ENCODE peak calls at places on chromosomes 5 and 9, in ten cellular contexts. T, M, N, X, E, G, Y, R, F and C are unnamed samples. For H3K9me3 and H3K4me1, the result is how much of the 10 kb centered on the place peaks cover.

GRCh38 chr9:135122316-135122715 is 34.8 kb downstream of the OLFM1 start:
- DNase-seq in T (no peak), M (no peak), N (no peak), X (no peak), E (no peak), G (no peak), Y (no peak), R (no peak), F (no peak), C (no peak)

GRCh38 chr9:752201-752600 is 89.3 kb upstream of the DMRT1 start:
- DNase-seq in T (no peak), M (no peak), N (no peak), X (no peak), E (peak), G (no peak), Y (no peak), R (no peak), F (no peak), C (no peak)

GRCh38 chr9:83934569-83935275 is 13.5 kb upstream of the KIF27 start:
- DNase-seq in T (no peak), M (no peak), N (no peak), X (no peak), E (peak), G (no peak), Y (no peak), R (no peak), F (no peak), C (no peak)

GRCh38 chr5:135229679-135230132 is 169.3 kb downstream of the MACROH2A1 start:
- DNase-seq in T (no peak), M (no peak), N (no peak), X (no peak), E (no peak), G (peak), Y (no peak), R (no peak), F (no peak), C (no peak)

GRCh38 chr9:98369066-98369425 is 113.6 kb upstream of the TBC1D2 start:
- DNase-seq in T (no peak), M (no peak), N (no peak), X (no peak), E (no peak), G (no peak), Y (no peak), R (no peak), F (no peak), C (no peak)

GRCh38 chr9:124285903-124286291 is 28.1 kb downstream of the NEK6 start:
- DNase-seq in T (peak), M (peak), N (peak), X (peak), E (peak), G (no peak), Y (no peak), R (peak), F (no peak), C (peak)

GRCh38 chr5:139022528-139022927 is 147.4 kb upstream of the LRRTM2 start:
- DNase-seq in T (no peak), M (no peak), N (peak), X (no peak), E (no peak), G (no peak), Y (no peak), R (no peak), F (no peak), C (no peak)

GRCh38 chr9:134214766-134215394 is 50.5 kb upstream of the RNU6ATAC start:
- DNase-seq in T (peak), M (peak), N (no peak), X (peak), E (no peak), G (peak), Y (no peak), R (no peak), F (no peak), C (no peak)

GRCh38 chr5:83925952-83926351 is 205.3 kb upstream of the HAPLN1 start:
- DNase-seq in T (no peak), M (no peak), N (no peak), X (no peak), E (peak), G (no peak), Y (no peak), R (no peak), F (no peak), C (no peak)

GRCh38 chr5:132396589-132397001 is 27.1 kb downstream of the SLC22A5 start:
- DNase-seq in T (no peak), M (no peak), N (peak), X (no peak), E (no peak), G (no peak), Y (no peak), R (no peak), F (no peak), C (no peak)

GRCh38 chr9:135336722-135337490 is 142.7 kb upstream of the PPP1R26 start:
- DNase-seq in T (no peak), M (no peak), N (no peak), X (no peak), E (no peak), G (no peak), Y (no peak), R (no peak), F (no peak), C (no peak)

GRCh38 chr5:143245929-143246561 is 157.4 kb downstream of the NR3C1 start:
- DNase-seq in T (no peak), M (no peak), N (no peak), X (no peak), E (peak), G (peak), Y (peak), R (no peak), F (peak), C (no peak)

GRCh38 chr9:23438299-23438907 is 387.6 kb downstream of the ELAVL2 start:
- DNase-seq in T (no peak), M (no peak), N (no peak), X (no peak), E (no peak), G (peak), Y (no peak), R (no peak), F (no peak), C (no peak)

GRCh38 chr9:18786936-18787658 is 245.9 kb downstream of the SAXO1 start:
- DNase-seq in T (no peak), M (no peak), N (no peak), X (no peak), E (peak), G (no peak), Y (no peak), R (no peak), F (no peak), C (no peak)

GRCh38 chr9:86732514-86732913 is 214.8 kb downstream of the GAS1 start:
- DNase-seq in T (no peak), M (no peak), N (peak), X (no peak), E (peak), G (no peak), Y (no peak), R (peak), F (no peak), C (peak)

GRCh38 chr9:119844431-119844830 is 475.2 kb upstream of the BRINP1 start:
- DNase-seq in T (no peak), M (no peak), N (no peak), X (no peak), E (no peak), G (no peak), Y (no peak), R (no peak), F (no peak), C (no peak)

GRCh38 chr9:95729066-95729465 is 146.4 kb upstream of the ERCC6L2 start:
- DNase-seq in T (no peak), M (no peak), N (no peak), X (no peak), E (no peak), G (no peak), Y (no peak), R (no peak), F (no peak), C (no peak)

GRCh38 chr5:168972650-168973241 is 328.2 kb downstream of the SLIT3 start:
- DNase-seq in T (no peak), M (no peak), N (no peak), X (peak), E (no peak), G (no peak), Y (no peak), R (no peak), F (no peak), C (no peak)

GRCh38 chr9:130590305-130590704 is 10.9 kb downstream of the FUBP3 start:
- DNase-seq in T (no peak), M (no peak), N (no peak), X (peak), E (no peak), G (peak), Y (no peak), R (no peak), F (no peak), C (no peak)

GRCh38 chr5:130502702-130503101 is 598.4 kb downstream of the CHSY3 start:
- DNase-seq in T (no peak), M (no peak), N (no peak), X (no peak), E (no peak), G (no peak), Y (no peak), R (no peak), F (no peak), C (no peak)

GRCh38 chr9:115263731-115264130 is 145.8 kb upstream of the TNC start:
- DNase-seq in T (no peak), M (no peak), N (no peak), X (no peak), E (peak), G (no peak), Y (no peak), R (no peak), F (no peak), C (no peak)

GRCh38 chr9:26086396-26086795 is 408.2 kb upstream of the TUSC1 start:
- DNase-seq in T (no peak), M (no peak), N (no peak), X (no peak), E (no peak), G (no peak), Y (no peak), R (no peak), F (no peak), C (no peak)

GRCh38 chr5:62538017-62538942 is 40.3 kb upstream of the LRRC70 start:
- DNase-seq in T (no peak), M (no peak), N (no peak), X (no peak), E (peak), G (peak), Y (no peak), R (no peak), F (no peak), C (no peak)

GRCh38 chr9:27117489-27118135 is 8.6 kb downstream of the TEK start:
- DNase-seq in T (peak), M (no peak), N (no peak), X (peak), E (no peak), G (peak), Y (no peak), R (no peak), F (peak), C (peak)

GRCh38 chr9:134671341-134672113 is 29.9 kb downstream of the COL5A1 start:
- DNase-seq in T (no peak), M (peak), N (no peak), X (no peak), E (no peak), G (no peak), Y (no peak), R (no peak), F (no peak), C (peak)

GRCh38 chr5:173573126-173573960 is 43.1 kb downstream of the BOD1 start:
- DNase-seq in T (peak), M (peak), N (peak), X (peak), E (peak), G (peak), Y (peak), R (peak), F (peak), C (peak)

GRCh38 chr5:14240366-14240765 is 97.2 kb downstream of the TRIO start:
- DNase-seq in T (no peak), M (no peak), N (no peak), X (no peak), E (peak), G (no peak), Y (no peak), R (no peak), F (no peak), C (no peak)

GRCh38 chr5:90297045-90297764 is 112.4 kb downstream of the CETN3 start:
- DNase-seq in T (no peak), M (no peak), N (no peak), X (no peak), E (no peak), G (no peak), Y (no peak), R (no peak), F (no peak), C (no peak)

GRCh38 chr5:178940569-178941360 is at the start of gene ZNF454:
- DNase-seq in T (peak), M (peak), N (peak), X (peak), E (peak), G (no peak), Y (no peak), R (peak), F (no peak), C (peak)

DNA sequence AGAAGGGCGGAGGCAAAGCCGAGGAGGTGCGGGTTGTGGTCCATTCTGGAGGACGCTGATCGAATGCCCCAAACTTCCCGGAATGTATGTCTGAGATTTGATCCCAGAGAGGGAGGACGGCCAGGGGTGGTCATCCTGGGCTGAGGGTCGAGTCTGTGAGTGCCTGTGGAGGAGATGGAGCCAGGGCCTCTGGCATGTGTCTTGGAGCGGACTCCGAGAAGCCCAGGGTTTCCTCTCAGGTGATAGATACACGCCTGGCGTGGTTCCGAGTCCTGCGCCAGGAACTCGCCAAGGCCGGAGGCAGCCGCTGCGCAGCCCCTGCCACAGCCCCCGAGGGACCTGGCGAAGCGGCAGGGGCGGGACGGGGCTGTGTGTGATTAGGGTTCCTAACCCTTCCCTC is 363 bp downstream of the ZNF454 start:
- DNase-seq in T (no peak), M (peak), N (no peak), X (peak), E (no peak), G (no peak), Y (no peak), R (no peak), F (no peak), C (peak)
- H3K9me3 ChIP-seq in T (under half), M (under half), N (under half), X (under half), E (half or more), G (half or more), Y (under half), R (under half), F (under half), C (under half)

DNA sequence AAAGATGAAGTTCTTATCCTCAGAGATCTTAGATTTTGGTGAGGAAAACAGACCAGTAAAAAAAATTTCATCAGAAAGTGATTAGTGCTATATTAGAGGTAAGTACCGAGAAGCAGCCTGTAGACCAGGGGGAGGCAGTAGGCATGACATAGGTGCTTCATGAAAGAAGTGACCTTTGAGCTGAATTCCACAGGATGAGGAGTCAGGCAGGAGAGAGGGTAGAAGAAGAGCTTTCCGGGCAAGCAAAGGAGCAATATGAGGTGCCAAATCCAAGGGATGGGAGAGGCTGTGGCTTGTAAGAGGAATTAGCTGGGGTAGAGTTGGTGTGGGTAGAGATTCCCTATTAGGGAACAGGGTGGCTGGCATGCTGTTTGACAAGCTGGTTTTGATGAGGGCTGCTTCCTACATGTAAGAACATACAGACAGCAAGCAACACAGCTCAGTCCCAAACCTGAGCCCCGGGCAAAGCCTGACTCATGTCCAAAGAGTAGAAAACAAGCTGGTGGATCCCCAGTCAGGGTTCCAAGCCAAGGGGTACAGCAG is 48.4 kb upstream of the PWWP2A start:
- DNase-seq in T (peak), M (no peak), N (no peak), X (no peak), E (no peak), G (peak), Y (no peak), R (no peak), F (no peak), C (no peak)
- H3K4me1 ChIP-seq in T (under half), M (under half), N (under half), X (under half), E (under half), G (under half), Y (under half), R (under half), F (under half), C (under half)

GRCh38 chr9:15510789-15511575 is at the start of gene PSIP1:
- DNase-seq in T (peak), M (peak), N (peak), X (peak), E (peak), G (peak), Y (peak), R (peak), F (peak), C (peak)
- TF ChIP-seq POLR2A in T (peak), M (peak), N (no peak), X (no peak), E (peak), G (peak), Y (peak), R (peak), F (peak), C (peak)

GRCh38 chr5:92562065-92562464 is 1019.0 kb downstream of the NR2F1-AS1 start:
- DNase-seq in T (no peak), M (no peak), N (no peak), X (no peak), E (peak), G (no peak), Y (no peak), R (no peak), F (no peak), C (no peak)

GRCh38 chr5:92566113-92566767 is 1014.8 kb downstream of the NR2F1-AS1 start:
- DNase-seq in T (no peak), M (no peak), N (no peak), X (no peak), E (no peak), G (no peak), Y (no peak), R (no peak), F (no peak), C (no peak)

GRCh38 chr5:92565673-92566072 is 1015.3 kb downstream of the NR2F1-AS1 start:
- DNase-seq in T (no peak), M (no peak), N (no peak), X (no peak), E (no peak), G (no peak), Y (no peak), R (no peak), F (no peak), C (no peak)

GRCh38 chr5:92568522-92568921 is 1012.5 kb downstream of the NR2F1-AS1 start:
- DNase-seq in T (no peak), M (no peak), N (no peak), X (no peak), E (no peak), G (no peak), Y (no peak), R (no peak), F (no peak), C (no peak)

GRCh38 chr5:92567831-92568450 is 1013.1 kb downstream of the NR2F1-AS1 start:
- DNase-seq in T (no peak), M (no peak), N (no peak), X (no peak), E (no peak), G (no peak), Y (no peak), R (no peak), F (no peak), C (no peak)
- H3K9me3 ChIP-seq in T (under half), M (under half), N (under half), X (under half), E (under half), G (under half), Y (under half), R (under half), F (under half), C (under half)

GRCh38 chr5:157606046-157606445 is 30.5 kb upstream of the ADAM19 start:
- DNase-seq in T (no peak), M (no peak), N (no peak), X (no peak), E (peak), G (no peak), Y (no peak), R (no peak), F (no peak), C (no peak)
- H3K4me1 ChIP-seq in T (under half), M (under half), N (under half), X (under half), E (under half), G (under half), Y (under half), R (under half), F (under half), C (under half)

GRCh38 chr5:120457839-120458507 is 6.1 kb upstream of the PRR16 start:
- DNase-seq in T (peak), M (peak), N (peak), X (peak), E (peak), G (peak), Y (peak), R (peak), F (no peak), C (peak)
- TF ChIP-seq POLR2A in T (no peak), M (no peak), N (no peak), X (no peak), E (no peak), G (no peak), Y (no peak), R (no peak), F (no peak), C (no peak)

DNA sequence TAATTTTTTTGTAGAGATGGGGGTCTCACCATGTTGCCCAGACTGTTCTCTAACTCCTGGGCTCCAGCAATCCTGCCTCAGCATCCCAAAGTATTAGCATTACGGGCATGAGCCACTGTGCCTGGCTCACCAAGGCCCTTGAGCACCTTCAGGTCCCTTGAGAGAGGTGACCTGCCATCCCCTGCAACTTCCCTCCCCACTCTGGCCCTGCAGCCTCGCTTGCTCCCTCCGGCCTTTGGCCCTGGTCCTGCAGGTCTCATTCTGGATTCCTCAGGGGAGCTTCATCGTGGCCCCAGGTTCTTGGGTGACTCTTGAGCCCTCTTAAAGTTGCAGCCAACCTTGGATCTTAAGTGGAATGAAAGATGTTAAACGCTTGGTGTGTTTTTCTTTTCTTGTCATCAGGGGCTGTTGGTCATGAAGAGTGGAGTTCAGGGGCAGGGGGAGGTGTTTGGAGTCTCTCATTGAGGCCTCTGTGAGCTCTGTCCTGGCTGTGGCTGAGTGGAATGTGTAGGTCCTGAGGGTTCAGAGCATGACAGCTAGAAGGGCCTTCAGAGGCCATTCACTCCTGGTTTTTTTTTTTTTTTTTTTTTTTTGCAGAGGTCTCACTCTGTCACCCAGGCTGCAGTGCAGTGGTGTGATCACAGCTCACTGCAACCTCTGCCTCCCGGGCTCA is 33.0 kb downstream of the PPARGC1B start:
- DNase-seq in T (no peak), M (no peak), N (no peak), X (no peak), E (no peak), G (no peak), Y (no peak), R (no peak), F (no peak), C (no peak)
- H3K9me3 ChIP-seq in T (under half), M (under half), N (under half), X (under half), E (under half), G (under half), Y (under half), R (under half), F (under half), C (under half)